ENCODE peak calls at places on chromosome 2, in seven cellular contexts. T is ovary, D is fibroblast of lung, V is left ventricle myocardium inferior, G is BE2C, A is PC-9, E is choroid plexus epithelial cell. O is an unnamed sample.

GRCh38 chr2:199018826-199019225 is 438.9 kb downstream of the SATB2 start:
- DNase-seq in T (no peak), D (peak), V (no peak), G (no peak), A (no peak), E (no peak), O (no peak)

GRCh38 chr2:179746982-179747381 is 114.4 kb downstream of the ZNF385B start:
- DNase-seq in T (no peak), D (no peak), V (no peak), G (no peak), A (no peak), E (no peak), O (no peak)

GRCh38 chr2:2012505-2012904 is 268.2 kb upstream of the PXDN start:
- DNase-seq in T (no peak), D (peak), V (peak), G (no peak), A (no peak), E (peak), O (no peak)

GRCh38 chr2:20103514-20103913 is 52.1 kb upstream of the LAPTM4A start:
- DNase-seq in T (no peak), D (no peak), V (no peak), G (no peak), A (no peak), E (peak), O (no peak)

GRCh38 chr2:237978058-237978712 is 11.4 kb downstream of the UBE2F start:
- DNase-seq in T (no peak), D (no peak), V (peak), G (peak), A (no peak), E (peak), O (no peak)

GRCh38 chr2:169069341-169069740 is at the start of gene DHRS9:
- DNase-seq in T (no peak), D (peak), V (no peak), G (no peak), A (no peak), E (peak), O (no peak)

GRCh38 chr2:188937228-188938220 is 36.6 kb upstream of the COL3A1 start:
- DNase-seq in T (no peak), D (peak), V (no peak), G (no peak), A (no peak), E (peak), O (no peak)

GRCh38 chr2:120874401-120874821 is 138.7 kb downstream of the GLI2 start:
- DNase-seq in T (peak), D (no peak), V (no peak), G (no peak), A (no peak), E (no peak), O (no peak)

GRCh38 chr2:191486584-191487320 is 191.2 kb upstream of the NABP1 start:
- DNase-seq in T (no peak), D (peak), V (no peak), G (peak), A (peak), E (peak), O (no peak)

GRCh38 chr2:98924038-98924437 is 12.0 kb downstream of the CRACDL start:
- DNase-seq in T (no peak), D (no peak), V (no peak), G (no peak), A (no peak), E (no peak), O (no peak)

GRCh38 chr2:45782436-45782835 is 131.0 kb downstream of the PRKCE start:
- DNase-seq in T (no peak), D (no peak), V (no peak), G (no peak), A (no peak), E (no peak), O (no peak)

GRCh38 chr2:203900298-203900697 is 32.7 kb downstream of the CTLA4 start:
- DNase-seq in T (no peak), D (peak), V (no peak), G (no peak), A (no peak), E (no peak), O (no peak)

GRCh38 chr2:228654707-228655106 is 473.2 kb upstream of the SPHKAP start:
- DNase-seq in T (no peak), D (no peak), V (no peak), G (no peak), A (no peak), E (no peak), O (no peak)

GRCh38 chr2:239951117-239951734 is 73.9 kb downstream of the NDUFA10 start:
- DNase-seq in T (peak), D (no peak), V (peak), G (no peak), A (no peak), E (no peak), O (no peak)
- TF ChIP-seq CTCF in T (no peak), D (no peak), V (no peak), G (no peak), A (no peak), E (no peak), O (no peak)

DNA sequence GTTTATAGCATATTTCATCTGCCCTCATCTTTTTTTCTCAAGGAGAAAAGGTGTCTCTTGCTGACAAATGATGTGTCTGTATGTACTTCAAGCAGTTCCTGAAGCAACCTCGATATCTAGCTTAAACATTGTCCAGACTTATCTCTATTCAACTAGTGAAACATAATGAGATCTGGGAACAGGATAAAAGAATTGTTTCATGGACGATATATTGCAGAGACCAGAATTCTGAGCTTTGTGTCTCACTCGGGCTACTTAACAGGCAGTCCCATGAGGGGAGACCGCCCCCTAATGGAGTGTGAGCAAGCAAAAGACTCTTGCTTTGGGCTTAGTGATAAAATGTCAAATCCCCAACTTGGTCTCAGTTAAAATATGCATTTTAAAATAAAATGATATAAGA is 929.2 kb upstream of the SOX11 start:
- DNase-seq in T (no peak), D (no peak), V (no peak), G (peak), A (no peak), E (peak), O (peak)
- TF ChIP-seq CTCF in T (no peak), D (peak), V (peak), G (peak), A (peak), E (peak), O (peak)

GRCh38 chr2:185291035-185291647 is 447.5 kb upstream of the FSIP2 start:
- DNase-seq in T (no peak), D (peak), V (no peak), G (peak), A (no peak), E (peak), O (peak)
- TF ChIP-seq CTCF in T (no peak), D (peak), V (peak), G (peak), A (peak), E (peak), O (peak)

GRCh38 chr2:119674711-119675500 is 4.1 kb upstream of the TMEM177 start:
- DNase-seq in T (no peak), D (no peak), V (no peak), G (no peak), A (no peak), E (no peak), O (no peak)
- TF ChIP-seq CTCF in T (no peak), D (no peak), V (peak), G (no peak), A (no peak), E (peak), O (no peak)

GRCh38 chr2:239398536-239398935 is 2.3 kb downstream of the HDAC4 start:
- DNase-seq in T (no peak), D (no peak), V (no peak), G (peak), A (no peak), E (no peak), O (no peak)
- TF ChIP-seq CTCF in T (no peak), D (no peak), V (no peak), G (no peak), A (no peak), E (no peak), O (no peak)

GRCh38 chr2:62014102-62014501 is 108.6 kb downstream of the COMMD1 start:
- DNase-seq in T (peak), D (peak), V (peak), G (peak), A (no peak), E (peak), O (no peak)
- TF ChIP-seq CTCF in T (no peak), D (peak), V (peak), G (peak), A (no peak), E (peak), O (no peak)

GRCh38 chr2:232030229-232030628 is 68.7 kb downstream of the DIS3L2 start:
- DNase-seq in T (no peak), D (no peak), V (no peak), G (no peak), A (no peak), E (no peak), O (no peak)
- TF ChIP-seq CTCF in T (no peak), D (peak), V (peak), G (peak), A (peak), E (peak), O (peak)

DNA sequence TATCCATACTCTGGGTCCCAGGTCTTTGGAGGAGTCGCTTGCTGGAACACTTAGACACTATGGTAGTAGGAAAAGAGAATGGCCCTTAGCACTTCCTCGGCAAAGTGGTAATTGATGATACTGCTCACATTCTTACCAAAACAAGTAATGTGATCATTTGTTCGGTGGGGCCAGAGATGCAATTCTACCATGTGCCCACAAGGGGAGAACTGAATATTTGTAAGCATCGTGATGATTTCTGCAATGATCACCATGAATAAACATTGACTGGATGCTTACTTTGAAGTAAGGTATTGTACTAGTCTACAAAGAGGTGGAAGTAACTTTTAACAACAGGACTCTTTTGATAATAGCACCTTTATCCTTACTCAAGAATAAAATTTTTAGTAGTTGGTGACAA is 109.7 kb downstream of the CD8B2 start:
- DNase-seq in T (no peak), D (no peak), V (no peak), G (no peak), A (no peak), E (peak), O (no peak)
- TF ChIP-seq CTCF in T (no peak), D (peak), V (peak), G (peak), A (peak), E (peak), O (peak)

GRCh38 chr2:105403785-105404698 is 5.2 kb upstream of the FHL2 start:
- DNase-seq in T (no peak), D (peak), V (no peak), G (no peak), A (peak), E (peak), O (no peak)
- TF ChIP-seq CTCF in T (no peak), D (peak), V (peak), G (no peak), A (peak), E (peak), O (no peak)

GRCh38 chr2:47190188-47190818 is 35.2 kb upstream of the STPG4 start:
- DNase-seq in T (no peak), D (peak), V (no peak), G (no peak), A (no peak), E (peak), O (no peak)
- TF ChIP-seq CTCF in T (no peak), D (no peak), V (no peak), G (no peak), A (no peak), E (no peak), O (no peak)